ENCODE peak calls at places on chromosomes 12 and 14, in four cellular contexts. A, D, T and X are unnamed samples.

GRCh38 chr14:101963611-101964296 is 619 bp upstream of the DYNC1H1 start:
- DNase-seq in A (no peak), D (no peak), T (no peak), X (no peak)

GRCh38 chr12:110566993-110567392 is 16.1 kb downstream of the PPTC7 start:
- DNase-seq in A (no peak), D (no peak), T (no peak), X (no peak)

GRCh38 chr12:106760184-106760531 is 14.3 kb upstream of the RIC8B start:
- DNase-seq in A (peak), D (peak), T (no peak), X (no peak)

GRCh38 chr12:43348221-43348620 is 203.8 kb downstream of the ADAMTS20 start:
- DNase-seq in A (no peak), D (no peak), T (no peak), X (no peak)

GRCh38 chr12:120136093-120136770 is 19.7 kb upstream of the RAB35 start:
- DNase-seq in A (no peak), D (no peak), T (no peak), X (no peak)

GRCh38 chr14:74417611-74418010 is 8.4 kb downstream of the SYNDIG1L start:
- DNase-seq in A (no peak), D (no peak), T (no peak), X (no peak)

GRCh38 chr14:76456891-76457586 is 81.1 kb downstream of the ESRRB start:
- DNase-seq in A (no peak), D (no peak), T (no peak), X (no peak)

GRCh38 chr12:3160081-3160480 is 82.9 kb downstream of the TSPAN9 start:
- DNase-seq in A (no peak), D (no peak), T (no peak), X (no peak)

GRCh38 chr12:10128687-10129086 is 1.3 kb downstream of the CLEC7A start:
- DNase-seq in A (no peak), D (no peak), T (no peak), X (no peak)

GRCh38 chr12:53073881-53074280 is 5.3 kb downstream of the SPRYD3 start:
- DNase-seq in A (no peak), D (no peak), T (no peak), X (no peak)

GRCh38 chr14:24920265-24921080 is 129.5 kb downstream of the STXBP6 start:
- DNase-seq in A (no peak), D (no peak), T (no peak), X (no peak)

GRCh38 chr14:51780741-51781140 is 79.7 kb upstream of the GNG2 start:
- DNase-seq in A (no peak), D (no peak), T (no peak), X (no peak)

GRCh38 chr14:64806202-64806861 is 73.4 kb downstream of the SPTB start:
- DNase-seq in A (no peak), D (no peak), T (no peak), X (no peak)

GRCh38 chr14:90836692-90837063 is 20.4 kb upstream of the TTC7B start:
- DNase-seq in A (no peak), D (no peak), T (no peak), X (no peak)

GRCh38 chr14:82642425-82642824 is 1108.8 kb upstream of the SEL1L start:
- DNase-seq in A (no peak), D (peak), T (peak), X (no peak)

GRCh38 chr12:103868215-103868614 is 27.2 kb upstream of the NT5DC3 start:
- DNase-seq in A (no peak), D (no peak), T (no peak), X (no peak)

GRCh38 chr12:3996322-3996721 is 123.1 kb upstream of the PARP11 start:
- DNase-seq in A (no peak), D (no peak), T (no peak), X (no peak)

GRCh38 chr14:50362791-50363733 is 33.6 kb downstream of the CDKL1 start:
- DNase-seq in A (no peak), D (no peak), T (no peak), X (no peak)

GRCh38 chr12:51846911-51847829 is 1.3 kb downstream of the FIGNL2 start:
- DNase-seq in A (no peak), D (no peak), T (peak), X (no peak)

GRCh38 chr12:14396071-14396470 is 30.6 kb downstream of the ATF7IP start:
- DNase-seq in A (peak), D (no peak), T (no peak), X (no peak)

GRCh38 chr12:85468356-85469157 is 188.5 kb downstream of the ALX1 start:
- DNase-seq in A (peak), D (no peak), T (peak), X (peak)

GRCh38 chr14:89352976-89353817 is 63.8 kb downstream of the FOXN3 start:
- DNase-seq in A (no peak), D (no peak), T (no peak), X (no peak)

GRCh38 chr12:91326043-91327027 is 143.7 kb upstream of the DCN start:
- DNase-seq in A (no peak), D (no peak), T (peak), X (peak)

GRCh38 chr12:45183263-45183662 is 32.6 kb upstream of the ANO6 start:
- DNase-seq in A (no peak), D (no peak), T (no peak), X (no peak)

GRCh38 chr14:76919811-76920571 is 93.8 kb downstream of the LRRC74A start:
- DNase-seq in A (no peak), D (no peak), T (no peak), X (no peak)

GRCh38 chr14:27605298-27605697 is 1007.5 kb upstream of the NOVA1 start:
- DNase-seq in A (no peak), D (no peak), T (no peak), X (no peak)

GRCh38 chr14:105974902-105975301 is 448.5 kb downstream of the TMEM121 start:
- DNase-seq in A (no peak), D (no peak), T (peak), X (peak)

GRCh38 chr12:6177593-6178358 is 22.4 kb upstream of the CD9 start:
- DNase-seq in A (no peak), D (no peak), T (no peak), X (no peak)

GRCh38 chr12:42141981-42142606 is 2.6 kb downstream of the GXYLT1 start:
- DNase-seq in A (no peak), D (no peak), T (no peak), X (no peak)
- TF ChIP-seq EGR1 in A (no peak), D (no peak), T (no peak), X (no peak)

GRCh38 chr14:54848910-54849309 is 53.7 kb downstream of the GCH1 start:
- DNase-seq in A (no peak), D (no peak), T (no peak), X (no peak)

GRCh38 chr14:54852215-54852614 is 50.4 kb downstream of the GCH1 start:
- DNase-seq in A (no peak), D (no peak), T (no peak), X (no peak)

GRCh38 chr14:54857830-54858269 is 44.8 kb downstream of the GCH1 start:
- DNase-seq in A (peak), D (no peak), T (no peak), X (no peak)

GRCh38 chr14:54856152-54856551 is 46.5 kb downstream of the GCH1 start:
- DNase-seq in A (no peak), D (no peak), T (no peak), X (no peak)

DNA sequence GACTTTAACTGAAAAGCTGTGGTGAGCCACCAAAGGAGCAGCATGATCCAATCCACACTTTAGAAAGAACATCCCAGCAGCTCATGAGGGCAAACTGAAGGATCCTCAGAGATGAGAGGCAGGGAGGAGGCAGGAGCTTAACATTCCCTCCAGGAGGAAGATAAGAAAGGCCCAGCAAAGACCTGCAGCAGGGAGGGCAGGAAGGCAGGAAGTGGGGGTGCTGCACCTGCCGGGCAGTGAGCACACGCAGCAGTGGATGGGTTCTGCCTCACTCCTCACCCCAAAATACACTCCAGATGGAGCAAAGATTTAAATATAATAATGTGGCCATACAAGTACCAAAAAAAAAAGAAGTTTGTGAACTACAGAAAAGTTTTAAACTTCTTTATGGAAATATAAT is 48.4 kb downstream of the GCH1 start:
- DNase-seq in A (no peak), D (peak), T (no peak), X (no peak)
- TF ChIP-seq RAD21 in A (no peak), D (no peak), T (no peak), X (no peak)

GRCh38 chr12:32535260-32535999 is 136.1 kb downstream of the FGD4 start:
- DNase-seq in A (no peak), D (no peak), T (no peak), X (no peak)
- TF ChIP-seq CEBPB in A (no peak), D (no peak), T (no peak), X (no peak)

DNA sequence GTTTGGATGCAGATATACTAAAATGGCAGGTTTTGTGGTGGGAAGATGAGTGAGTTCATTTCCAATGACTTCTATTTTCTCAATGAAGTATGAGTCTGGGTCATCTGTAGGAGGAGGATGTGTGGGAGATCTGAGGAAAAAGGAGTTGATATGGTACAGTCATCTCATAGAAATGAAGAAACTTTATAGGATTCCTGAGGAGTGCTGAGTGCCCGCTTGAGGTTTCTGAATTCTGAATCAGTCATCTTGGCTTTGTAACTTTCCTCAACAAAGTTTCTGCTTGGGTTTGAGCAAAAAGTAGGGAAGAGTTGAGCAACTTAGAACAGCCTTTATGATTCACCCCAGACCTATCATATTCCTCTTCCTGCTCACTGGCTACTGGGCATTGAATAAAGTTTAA is 284.9 kb downstream of the DUSP6 start:
- DNase-seq in A (no peak), D (no peak), T (no peak), X (peak)
- TF ChIP-seq EGR1 in A (no peak), D (no peak), T (no peak), X (peak)

GRCh38 chr12:9041321-9041720 is 52.0 kb downstream of the KLRG1 start:
- DNase-seq in A (no peak), D (no peak), T (no peak), X (no peak)
- TF ChIP-seq RAD21 in A (no peak), D (no peak), T (no peak), X (no peak)

GRCh38 chr12:108565976-108566375 is 3.6 kb downstream of the ISCU start:
- DNase-seq in A (peak), D (no peak), T (no peak), X (peak)
- TF ChIP-seq CEBPB in A (no peak), D (no peak), T (no peak), X (no peak)